ENCODE peak calls at places on chromosomes 11 and 22, in four cellular contexts. A is effector memory CD4-positive, alpha-beta T cell; L is AG09309; R is AG09319. C is an unnamed sample.

GRCh38 chr22:44764373-44764772 is 12.0 kb downstream of the ARHGAP8 start:
- DNase-seq in R (no peak), A (no peak), L (no peak), C (no peak)

GRCh38 chr11:109405671-109406070 is 16.3 kb upstream of the C11orf87 start:
- DNase-seq in R (no peak), L (no peak), A (no peak), C (no peak)

GRCh38 chr11:1305063-1305495 is 4.4 kb downstream of the TOLLIP start:
- DNase-seq in A (no peak), L (no peak), R (no peak), C (peak; percentile 2)

GRCh38 chr11:58958500-58958899 is 19.2 kb downstream of the GLYATL1 start:
- DNase-seq in L (no peak), A (no peak), R (no peak), C (no peak)

GRCh38 chr11:125938418-125938817 is 7.4 kb upstream of the VSIG10L2 start:
- DNase-seq in L (no peak), A (no peak), R (no peak), C (no peak)

GRCh38 chr22:23591846-23592245 is 11.8 kb upstream of the IGLL1 start:
- DNase-seq in L (no peak), A (no peak), R (no peak), C (no peak)

GRCh38 chr11:45737056-45737455 is 67.9 kb upstream of the SLC35C1 start:
- DNase-seq in A (no peak), R (no peak), L (peak; percentile 11), C (no peak)

GRCh38 chr11:126345759-126346585 is 9.5 kb upstream of the ST3GAL4 start:
- DNase-seq in A (no peak), L (peak; percentile 64), R (peak; percentile 63), C (peak; percentile 51)

GRCh38 chr11:86781546-86781945 is 18.8 kb upstream of the PRSS23 start:
- DNase-seq in L (no peak), R (no peak), A (no peak), C (no peak)

GRCh38 chr11:66388746-66389386 is 17.3 kb upstream of the SLC29A2 start:
- DNase-seq in A (no peak), R (peak; percentile 44), L (no peak), C (peak; percentile 55)